ENCODE peak calls at places on chromosomes 16 and 17, in five cellular contexts. B is pulmonary artery endothelial cell; N is lower leg skin; S is effector memory CD8-positive, alpha-beta T cell; L is transverse colon. C is an unnamed sample.

GRCh38 chr17:47630614-47631013 is 19.1 kb upstream of the KPNB1 start:
- DNase-seq in B (no peak), S (no peak), L (no peak), N (no peak), C (no peak)

GRCh38 chr17:71553381-71553780 is 567.4 kb upstream of the SOX9 start:
- DNase-seq in S (no peak), N (no peak), L (no peak), B (no peak), C (no peak)

GRCh38 chr17:77874303-77875050 is 84.0 kb upstream of the TNRC6C start:
- DNase-seq in S (no peak), B (no peak), L (no peak), N (no peak), C (no peak)

GRCh38 chr16:24980077-24980793 is 34.9 kb downstream of the ARHGAP17 start:
- DNase-seq in S (no peak), N (no peak), B (peak; percentile 57), L (no peak), C (no peak)

GRCh38 chr17:76873856-76874255 is 5.7 kb downstream of the MGAT5B start:
- DNase-seq in B (no peak), L (no peak), N (no peak), S (no peak), C (no peak)

GRCh38 chr16:54282202-54282922 is 4.2 kb downstream of the IRX3 start:
- DNase-seq in S (no peak), L (peak; percentile 44), N (peak; percentile 88), B (no peak), C (peak; percentile 32)

GRCh38 chr16:57383276-57384247 is 11.3 kb downstream of the CX3CL1 start:
- DNase-seq in L (no peak), N (peak; percentile 82), S (no peak), B (no peak), C (no peak)

GRCh38 chr16:70162041-70162451 is 11.5 kb upstream of the CLEC18C start:
- DNase-seq in N (no peak), B (peak; percentile 32), L (no peak), S (no peak), C (peak; percentile 80)

GRCh38 chr17:31093866-31094599 is 744 bp upstream of the NF1 start:
- DNase-seq in S (no peak), L (peak; percentile 51), N (no peak), B (no peak), C (no peak)

GRCh38 chr17:34161600-34161999 is 93.5 kb upstream of the CCL2 start:
- DNase-seq in N (no peak), B (no peak), S (no peak), L (no peak), C (no peak)

GRCh38 chr17:858941-859452 is 76.8 kb downstream of the MRM3 start:
- DNase-seq in S (no peak), N (no peak), L (no peak), B (no peak), C (no peak)

GRCh38 chr16:71594000-71594646 is 17.2 kb upstream of the TAT start:
- DNase-seq in L (no peak), S (no peak), N (no peak), B (no peak), C (no peak)

GRCh38 chr17:14204084-14204483 is 32.6 kb downstream of the CDRT15 start:
- DNase-seq in N (no peak), L (no peak), S (no peak), B (no peak), C (no peak)

GRCh38 chr16:27977966-27978365 is 85.5 kb downstream of the GSG1L start:
- DNase-seq in N (peak; percentile 43), L (no peak), S (no peak), B (no peak), C (no peak)

GRCh38 chr17:77863814-77864161 is 94.7 kb upstream of the TNRC6C start:
- DNase-seq in L (peak; percentile 56), B (no peak), N (no peak), S (no peak), C (no peak)

GRCh38 chr17:66098040-66098439 is 93.9 kb downstream of the CEP112 start:
- DNase-seq in B (no peak), S (no peak), L (no peak), N (no peak), C (no peak)

GRCh38 chr17:2138318-2138717 is 83.4 kb downstream of the HIC1 start:
- DNase-seq in S (peak; percentile 7), L (peak; percentile 45), B (no peak), N (peak; percentile 83), C (peak; percentile 7)

GRCh38 chr17:63493411-63493810 is 16.6 kb downstream of the ACE start:
- DNase-seq in N (no peak), L (no peak), S (no peak), B (no peak), C (no peak)

GRCh38 chr16:84598391-84598750 is 19.5 kb downstream of the COTL1 start:
- DNase-seq in N (no peak), L (no peak), B (no peak), S (no peak), C (no peak)

GRCh38 chr16:85575910-85576309 is 37.2 kb upstream of the GSE1 start:
- DNase-seq in L (no peak), B (no peak), N (no peak), S (no peak), C (no peak)

GRCh38 chr16:50740747-50741146 is 1.1 kb upstream of the CYLD start:
- DNase-seq in S (no peak), B (no peak), L (no peak), N (peak; percentile 57), C (no peak)

GRCh38 chr17:44786551-44787081 is 27.8 kb downstream of the ADAM11 start:
- DNase-seq in L (no peak), S (no peak), N (no peak), B (no peak), C (no peak)